ENCODE peak calls at places on chromosomes 6 and 20, in six cellular contexts. One of them, this sample, is unnamed.

GRCh38 chr20:59984551-59984950 is 26.3 kb downstream of the CDH26 start:
- DNase-seq in islet precursor cell: no peak
- DNase-seq in ACHN: no peak
- DNase-seq in activated CD4-positive, alpha-beta T cell treated with anti-CD3 and anti-CD28 coated beads, Interleukin-2, amount 50 U/mL, for 1 hour: no peak
- DNase-seq in cardiac muscle cell: no peak
- DNase-seq in H1: no peak
- DNase-seq in this sample: no peak

GRCh38 chr20:21702553-21703467 is 2.7 kb upstream of the PAX1 start:
- DNase-seq in islet precursor cell: peak
- DNase-seq in ACHN: peak
- DNase-seq in activated CD4-positive, alpha-beta T cell treated with anti-CD3 and anti-CD28 coated beads, Interleukin-2, amount 50 U/mL, for 1 hour: no peak
- DNase-seq in cardiac muscle cell: peak
- DNase-seq in H1: no peak
- DNase-seq in this sample: no peak

GRCh38 chr6:87237804-87238203 is 82.4 kb downstream of the ZNF292 start:
- DNase-seq in islet precursor cell: no peak
- DNase-seq in ACHN: peak
- DNase-seq in activated CD4-positive, alpha-beta T cell treated with anti-CD3 and anti-CD28 coated beads, Interleukin-2, amount 50 U/mL, for 1 hour: no peak
- DNase-seq in cardiac muscle cell: peak
- DNase-seq in H1: no peak
- DNase-seq in this sample: no peak

GRCh38 chr20:32358883-32359632 is 927 bp downstream of the ASXL1 start:
- DNase-seq in islet precursor cell: peak
- DNase-seq in ACHN: peak
- DNase-seq in activated CD4-positive, alpha-beta T cell treated with anti-CD3 and anti-CD28 coated beads, Interleukin-2, amount 50 U/mL, for 1 hour: peak
- DNase-seq in cardiac muscle cell: peak
- DNase-seq in H1: peak
- DNase-seq in this sample: peak

GRCh38 chr20:58037631-58038030 is 190.8 kb downstream of the ANKRD60 start:
- DNase-seq in islet precursor cell: peak
- DNase-seq in ACHN: no peak
- DNase-seq in activated CD4-positive, alpha-beta T cell treated with anti-CD3 and anti-CD28 coated beads, Interleukin-2, amount 50 U/mL, for 1 hour: no peak
- DNase-seq in cardiac muscle cell: no peak
- DNase-seq in H1: no peak
- DNase-seq in this sample: no peak

GRCh38 chr20:16574656-16575355 is 1.6 kb upstream of the KIF16B start:
- DNase-seq in islet precursor cell: peak
- DNase-seq in ACHN: peak
- DNase-seq in activated CD4-positive, alpha-beta T cell treated with anti-CD3 and anti-CD28 coated beads, Interleukin-2, amount 50 U/mL, for 1 hour: peak
- DNase-seq in cardiac muscle cell: peak
- DNase-seq in H1: peak
- DNase-seq in this sample: peak

GRCh38 chr6:136415351-136416005 is 125.8 kb upstream of the BCLAF1 start:
- DNase-seq in islet precursor cell: no peak
- DNase-seq in ACHN: no peak
- DNase-seq in activated CD4-positive, alpha-beta T cell treated with anti-CD3 and anti-CD28 coated beads, Interleukin-2, amount 50 U/mL, for 1 hour: no peak
- DNase-seq in cardiac muscle cell: peak
- DNase-seq in H1: no peak
- DNase-seq in this sample: no peak

GRCh38 chr6:35191899-35192298 is 21.9 kb upstream of the SCUBE3 start:
- DNase-seq in islet precursor cell: no peak
- DNase-seq in ACHN: no peak
- DNase-seq in activated CD4-positive, alpha-beta T cell treated with anti-CD3 and anti-CD28 coated beads, Interleukin-2, amount 50 U/mL, for 1 hour: no peak
- DNase-seq in cardiac muscle cell: no peak
- DNase-seq in H1: no peak
- DNase-seq in this sample: no peak

GRCh38 chr6:110039996-110040383 is 61.9 kb downstream of the GPR6 start:
- DNase-seq in islet precursor cell: peak
- DNase-seq in ACHN: peak
- DNase-seq in activated CD4-positive, alpha-beta T cell treated with anti-CD3 and anti-CD28 coated beads, Interleukin-2, amount 50 U/mL, for 1 hour: peak
- DNase-seq in cardiac muscle cell: peak
- DNase-seq in H1: no peak
- DNase-seq in this sample: no peak

GRCh38 chr20:34632870-34633452 is 43.9 kb downstream of the PIGU start:
- DNase-seq in islet precursor cell: no peak
- DNase-seq in ACHN: no peak
- DNase-seq in activated CD4-positive, alpha-beta T cell treated with anti-CD3 and anti-CD28 coated beads, Interleukin-2, amount 50 U/mL, for 1 hour: no peak
- DNase-seq in cardiac muscle cell: no peak
- DNase-seq in H1: no peak
- DNase-seq in this sample: peak

GRCh38 chr6:155493694-155494143 is 38.1 kb upstream of the NOX3 start:
- DNase-seq in islet precursor cell: peak
- DNase-seq in ACHN: peak
- DNase-seq in activated CD4-positive, alpha-beta T cell treated with anti-CD3 and anti-CD28 coated beads, Interleukin-2, amount 50 U/mL, for 1 hour: no peak
- DNase-seq in cardiac muscle cell: peak
- DNase-seq in H1: peak
- DNase-seq in this sample: peak

GRCh38 chr6:22929228-22929627 is 359.9 kb downstream of the HDGFL1 start:
- DNase-seq in islet precursor cell: no peak
- DNase-seq in ACHN: no peak
- DNase-seq in activated CD4-positive, alpha-beta T cell treated with anti-CD3 and anti-CD28 coated beads, Interleukin-2, amount 50 U/mL, for 1 hour: no peak
- DNase-seq in cardiac muscle cell: peak
- DNase-seq in H1: no peak
- DNase-seq in this sample: no peak

GRCh38 chr6:11201015-11201414 is 31.5 kb downstream of the NEDD9 start:
- DNase-seq in islet precursor cell: no peak
- DNase-seq in ACHN: no peak
- DNase-seq in activated CD4-positive, alpha-beta T cell treated with anti-CD3 and anti-CD28 coated beads, Interleukin-2, amount 50 U/mL, for 1 hour: no peak
- DNase-seq in cardiac muscle cell: no peak
- DNase-seq in H1: no peak
- DNase-seq in this sample: no peak

GRCh38 chr6:10051283-10051682 is 363.6 kb downstream of the TFAP2A start:
- DNase-seq in islet precursor cell: no peak
- DNase-seq in ACHN: no peak
- DNase-seq in activated CD4-positive, alpha-beta T cell treated with anti-CD3 and anti-CD28 coated beads, Interleukin-2, amount 50 U/mL, for 1 hour: no peak
- DNase-seq in cardiac muscle cell: no peak
- DNase-seq in H1: no peak
- DNase-seq in this sample: no peak

GRCh38 chr6:10837692-10837996 is 695 bp downstream of the MAK start:
- DNase-seq in islet precursor cell: peak
- DNase-seq in ACHN: peak
- DNase-seq in activated CD4-positive, alpha-beta T cell treated with anti-CD3 and anti-CD28 coated beads, Interleukin-2, amount 50 U/mL, for 1 hour: no peak
- DNase-seq in cardiac muscle cell: peak
- DNase-seq in H1: no peak
- DNase-seq in this sample: no peak

GRCh38 chr20:53681352-53682212 is 87.9 kb upstream of the ZNF217 start:
- DNase-seq in islet precursor cell: no peak
- DNase-seq in ACHN: no peak
- DNase-seq in activated CD4-positive, alpha-beta T cell treated with anti-CD3 and anti-CD28 coated beads, Interleukin-2, amount 50 U/mL, for 1 hour: no peak
- DNase-seq in cardiac muscle cell: no peak
- DNase-seq in H1: no peak
- DNase-seq in this sample: no peak

GRCh38 chr6:47134476-47135189 is 92.5 kb upstream of the ADGRF1 start:
- DNase-seq in islet precursor cell: peak
- DNase-seq in ACHN: peak
- DNase-seq in activated CD4-positive, alpha-beta T cell treated with anti-CD3 and anti-CD28 coated beads, Interleukin-2, amount 50 U/mL, for 1 hour: no peak
- DNase-seq in cardiac muscle cell: peak
- DNase-seq in H1: no peak
- DNase-seq in this sample: peak

GRCh38 chr6:139943391-139943790 is 568.9 kb upstream of the CITED2 start:
- DNase-seq in islet precursor cell: no peak
- DNase-seq in ACHN: peak
- DNase-seq in activated CD4-positive, alpha-beta T cell treated with anti-CD3 and anti-CD28 coated beads, Interleukin-2, amount 50 U/mL, for 1 hour: no peak
- DNase-seq in cardiac muscle cell: peak
- DNase-seq in H1: no peak
- DNase-seq in this sample: peak

GRCh38 chr20:11032611-11033010 is 358.8 kb upstream of the JAG1 start:
- DNase-seq in islet precursor cell: no peak
- DNase-seq in ACHN: no peak
- DNase-seq in activated CD4-positive, alpha-beta T cell treated with anti-CD3 and anti-CD28 coated beads, Interleukin-2, amount 50 U/mL, for 1 hour: no peak
- DNase-seq in cardiac muscle cell: no peak
- DNase-seq in H1: no peak
- DNase-seq in this sample: no peak

GRCh38 chr6:134007077-134007476 is 45.3 kb downstream of the SLC2A12 start:
- DNase-seq in islet precursor cell: no peak
- DNase-seq in ACHN: no peak
- DNase-seq in activated CD4-positive, alpha-beta T cell treated with anti-CD3 and anti-CD28 coated beads, Interleukin-2, amount 50 U/mL, for 1 hour: no peak
- DNase-seq in cardiac muscle cell: no peak
- DNase-seq in H1: no peak
- DNase-seq in this sample: no peak

GRCh38 chr20:17624551-17625245 is 54.8 kb downstream of the DSTN start:
- DNase-seq in islet precursor cell: no peak
- DNase-seq in ACHN: no peak
- DNase-seq in activated CD4-positive, alpha-beta T cell treated with anti-CD3 and anti-CD28 coated beads, Interleukin-2, amount 50 U/mL, for 1 hour: no peak
- DNase-seq in cardiac muscle cell: no peak
- DNase-seq in H1: no peak
- DNase-seq in this sample: no peak

GRCh38 chr6:133923938-133924593 is 29.0 kb upstream of the TBPL1 start:
- DNase-seq in islet precursor cell: peak
- DNase-seq in ACHN: peak
- DNase-seq in activated CD4-positive, alpha-beta T cell treated with anti-CD3 and anti-CD28 coated beads, Interleukin-2, amount 50 U/mL, for 1 hour: peak
- DNase-seq in cardiac muscle cell: peak
- DNase-seq in H1: no peak
- DNase-seq in this sample: peak

GRCh38 chr20:48294196-48294595 is 508.9 kb upstream of the SULF2 start:
- DNase-seq in islet precursor cell: no peak
- DNase-seq in ACHN: no peak
- DNase-seq in activated CD4-positive, alpha-beta T cell treated with anti-CD3 and anti-CD28 coated beads, Interleukin-2, amount 50 U/mL, for 1 hour: no peak
- DNase-seq in cardiac muscle cell: peak
- DNase-seq in H1: no peak
- DNase-seq in this sample: no peak

GRCh38 chr6:107491791-107492674 is 2.1 kb downstream of the SOBP start:
- DNase-seq in islet precursor cell: no peak
- DNase-seq in ACHN: no peak
- DNase-seq in activated CD4-positive, alpha-beta T cell treated with anti-CD3 and anti-CD28 coated beads, Interleukin-2, amount 50 U/mL, for 1 hour: no peak
- DNase-seq in cardiac muscle cell: peak
- DNase-seq in H1: no peak
- DNase-seq in this sample: no peak

GRCh38 chr20:44541957-44542356 is 20.1 kb upstream of the SERINC3 start:
- DNase-seq in islet precursor cell: no peak
- DNase-seq in ACHN: no peak
- DNase-seq in activated CD4-positive, alpha-beta T cell treated with anti-CD3 and anti-CD28 coated beads, Interleukin-2, amount 50 U/mL, for 1 hour: no peak
- DNase-seq in cardiac muscle cell: peak
- DNase-seq in H1: no peak
- DNase-seq in this sample: no peak

This sample was measured in Caki2.